ENCODE peak calls at places on chromosomes 3 and 15, in five cellular contexts. E is nephron progenitor cell, I is WERI-Rb-1, K is cardiac muscle cell, P is lower lobe of right lung. W is an unnamed sample.

GRCh38 chr3:47578119-47578630 is 490 bp downstream of the CSPG5 start:
- DNase-seq in E (peak), I (peak), K (no peak), P (peak), W (no peak)

GRCh38 chr3:52193059-52193458 is 4.9 kb upstream of the ALAS1 start:
- DNase-seq in E (no peak), I (no peak), K (peak), P (no peak), W (no peak)

GRCh38 chr3:183392166-183393034 is 36.0 kb downstream of the MCF2L2 start:
- DNase-seq in E (no peak), I (no peak), K (no peak), P (no peak), W (no peak)

GRCh38 chr15:62783303-62783957 is 259.1 kb upstream of the TPM1 start:
- DNase-seq in E (no peak), I (no peak), K (peak), P (no peak), W (no peak)

GRCh38 chr3:161409069-161409468 is 37.8 kb upstream of the SPTSSB start:
- DNase-seq in E (peak), I (no peak), K (peak), P (no peak), W (no peak)

GRCh38 chr3:61903931-61904657 is 342.7 kb downstream of the PTPRG start:
- DNase-seq in E (peak), I (no peak), K (peak), P (no peak), W (peak)

GRCh38 chr3:154149286-154149685 is 28.1 kb downstream of the ARHGEF26 start:
- DNase-seq in E (no peak), I (no peak), K (no peak), P (no peak), W (no peak)

GRCh38 chr3:36804295-36805055 is 40.1 kb upstream of the DCLK3 start:
- DNase-seq in E (peak), I (peak), K (no peak), P (no peak), W (no peak)

GRCh38 chr3:106425021-106425420 is 556.2 kb upstream of the CBLB start:
- DNase-seq in E (no peak), I (no peak), K (peak), P (no peak), W (no peak)

GRCh38 chr3:101119535-101119934 is 126.3 kb upstream of the ABI3BP start:
- DNase-seq in E (no peak), I (no peak), K (peak), P (no peak), W (no peak)

GRCh38 chr3:192917258-192917507 is 473 bp downstream of the MB21D2 start:
- DNase-seq in E (no peak), I (no peak), K (no peak), P (no peak), W (no peak)

GRCh38 chr3:66816110-66816761 is 181.9 kb upstream of the KBTBD8 start:
- DNase-seq in E (peak), I (no peak), K (peak), P (no peak), W (no peak)

GRCh38 chr3:45640724-45641361 is 46.3 kb downstream of the LIMD1 start:
- DNase-seq in E (no peak), I (no peak), K (no peak), P (no peak), W (no peak)

GRCh38 chr3:38348903-38349302 is 2.3 kb downstream of the XYLB start:
- DNase-seq in E (no peak), I (no peak), K (peak), P (no peak), W (peak)

GRCh38 chr3:132368962-132369361 is 48.3 kb upstream of the DNAJC13 start:
- DNase-seq in E (no peak), I (no peak), K (no peak), P (no peak), W (no peak)

GRCh38 chr3:53806182-53807116 is 39.8 kb downstream of the CHDH start:
- DNase-seq in E (no peak), I (no peak), K (peak), P (no peak), W (peak)

GRCh38 chr15:83697716-83698115 is 43.8 kb downstream of the ADAMTSL3 start:
- DNase-seq in E (no peak), I (no peak), K (no peak), P (no peak), W (no peak)

GRCh38 chr15:60905587-60905986 is 323.5 kb downstream of the RORA start:
- DNase-seq in E (no peak), I (peak), K (no peak), P (no peak), W (no peak)

GRCh38 chr15:78396976-78397375 is 41.0 kb upstream of the IREB2 start:
- DNase-seq in E (no peak), I (no peak), K (peak), P (peak), W (no peak)

DNA sequence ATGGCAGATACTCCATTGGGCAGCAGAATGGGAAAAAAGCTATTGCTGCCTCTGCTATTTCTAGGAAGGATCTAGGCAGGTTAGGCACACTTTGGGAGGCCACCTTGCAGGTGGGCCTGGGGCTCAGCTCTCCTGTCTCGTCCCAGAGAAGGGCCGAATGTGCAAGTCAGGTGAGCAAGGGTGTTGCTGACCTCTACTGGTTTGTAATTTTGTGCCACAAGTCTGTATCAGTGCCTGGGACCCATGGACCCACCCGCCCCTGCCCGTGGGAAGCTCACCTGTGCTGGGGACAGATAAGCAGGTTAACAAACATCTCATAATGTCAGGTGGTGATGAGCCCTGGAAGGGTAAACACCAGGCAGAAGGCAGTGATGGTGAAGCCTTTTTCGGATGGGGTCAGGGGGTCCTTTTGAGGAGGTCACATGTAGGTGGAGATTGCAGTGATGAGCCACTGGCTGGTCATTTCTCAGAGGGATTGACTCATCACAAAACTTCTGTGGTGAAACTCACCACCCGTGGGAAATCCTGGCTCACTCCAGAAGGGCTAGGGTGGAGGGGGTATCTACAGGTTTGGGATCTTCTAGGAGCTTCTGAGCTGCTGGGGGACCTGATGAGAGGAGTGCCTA is 161.3 kb downstream of the KLF13 start:
- DNase-seq in E (no peak), I (no peak), K (peak), P (no peak), W (no peak)
- TF ChIP-seq CTCF in E (no peak), I (peak), K (no peak), P (no peak), W (no peak)

DNA sequence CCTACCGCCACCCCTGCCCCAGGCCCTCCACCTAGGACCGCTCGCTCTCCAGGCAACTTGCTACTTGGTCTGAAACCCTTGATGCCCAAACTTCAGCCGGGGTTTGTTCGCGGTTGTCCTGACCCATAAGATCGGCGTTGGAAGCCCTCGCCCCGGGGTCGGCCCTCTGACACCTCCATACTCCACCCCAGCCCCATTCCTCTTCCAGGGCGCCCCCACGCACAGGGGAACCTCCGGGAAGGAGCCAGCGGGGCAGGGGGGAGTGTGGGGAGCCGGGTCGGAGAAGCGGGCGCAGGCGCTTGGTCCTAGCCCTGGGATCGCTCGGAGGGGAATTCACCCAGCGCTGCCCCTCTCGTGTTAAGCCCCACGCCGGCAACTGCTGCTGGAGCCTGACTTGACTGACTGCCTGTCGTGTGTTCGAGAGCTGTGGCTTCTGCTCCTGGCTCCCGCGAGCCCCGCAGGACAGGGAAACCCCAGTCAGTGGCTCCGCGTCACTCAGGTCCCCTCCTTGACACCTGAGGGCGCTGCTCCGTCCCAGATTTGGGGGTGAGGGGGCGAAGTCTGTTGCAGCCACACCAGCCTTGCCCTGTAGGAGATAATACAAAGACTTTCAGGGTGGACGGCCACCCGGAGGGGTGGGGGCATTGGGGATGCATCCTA is 675 bp downstream of the RYR3 start:
- DNase-seq in E (peak), I (peak), K (no peak), P (no peak), W (no peak)
- TF ChIP-seq CTCF in E (no peak), I (peak), K (no peak), P (no peak), W (no peak)

DNA sequence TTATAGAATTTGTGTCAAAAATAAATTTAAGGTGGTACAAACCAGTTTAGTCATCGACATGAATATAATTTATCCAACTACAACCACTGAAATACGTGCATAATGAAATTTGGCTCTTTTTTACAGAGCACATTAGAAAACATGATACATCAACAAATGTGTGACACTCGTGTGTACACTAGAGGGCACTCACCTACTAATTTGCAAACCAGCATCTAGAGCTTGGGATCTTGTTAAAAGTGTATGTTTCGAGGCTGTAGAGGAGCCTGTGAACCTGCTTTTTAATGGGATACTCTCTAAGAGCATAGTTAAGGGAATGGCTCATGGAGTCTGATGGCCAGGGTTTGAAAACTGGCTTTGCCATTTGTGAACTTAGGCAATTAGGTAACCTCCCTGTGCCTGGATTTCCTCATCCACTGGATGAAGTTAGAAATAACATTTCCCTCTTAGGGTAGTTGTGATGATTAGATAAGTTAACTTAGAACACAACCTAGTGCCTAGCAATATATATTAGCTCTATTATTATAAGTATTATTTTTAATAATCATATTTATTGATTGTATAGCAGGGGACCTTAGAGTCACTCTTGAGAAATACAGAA is 8.8 kb upstream of the CPOX start:
- DNase-seq in E (peak), I (peak), K (peak), P (no peak), W (peak)
- TF ChIP-seq CTCF in E (peak), I (peak), K (peak), P (peak), W (peak)

DNA sequence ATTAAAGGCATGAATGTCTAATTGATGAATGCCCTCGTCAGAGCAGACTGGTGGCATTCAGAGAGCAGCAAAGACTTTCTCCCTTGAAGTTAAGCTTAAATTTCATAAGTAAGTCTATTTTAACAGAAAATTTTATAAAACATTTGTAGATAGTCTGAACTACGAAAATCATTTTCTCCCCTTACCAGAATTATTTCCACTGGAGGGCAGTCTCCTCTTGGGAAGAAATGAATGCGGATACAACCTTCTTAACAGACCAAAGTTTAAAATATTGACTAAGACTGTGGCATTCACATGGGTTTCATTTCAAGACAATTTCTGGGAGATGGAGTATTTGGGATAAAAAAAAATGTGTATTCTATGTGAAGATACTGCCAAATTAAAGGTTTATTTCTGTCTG is 669.0 kb downstream of the FHIT start:
- DNase-seq in E (no peak), I (no peak), K (peak), P (no peak), W (no peak)
- TF ChIP-seq CTCF in E (no peak), I (no peak), K (no peak), P (peak), W (peak)

GRCh38 chr3:33732394-33732793 is 14.3 kb upstream of the CLASP2 start:
- DNase-seq in E (peak), I (no peak), K (no peak), P (no peak), W (no peak)
- TF ChIP-seq CTCF in E (no peak), I (peak), K (peak), P (peak), W (peak)

GRCh38 chr3:116337229-116337628 is 108.1 kb downstream of the LSAMP start:
- DNase-seq in E (no peak), I (no peak), K (no peak), P (no peak), W (no peak)
- TF ChIP-seq CTCF in E (no peak), I (peak), K (peak), P (no peak), W (peak)

GRCh38 chr15:99454941-99455795 is 110.6 kb upstream of the MEF2A start:
- DNase-seq in E (no peak), I (peak), K (peak), P (peak), W (peak)
- TF ChIP-seq CTCF in E (no peak), I (no peak), K (no peak), P (peak), W (no peak)

GRCh38 chr3:14926592-14926991 is 20.8 kb upstream of the NR2C2 start:
- DNase-seq in E (no peak), I (no peak), K (no peak), P (no peak), W (no peak)

GRCh38 chr3:14927308-14927707 is 20.1 kb upstream of the NR2C2 start:
- DNase-seq in E (no peak), I (no peak), K (no peak), P (no peak), W (no peak)

GRCh38 chr3:14922863-14923262 is 24.5 kb upstream of the NR2C2 start:
- DNase-seq in E (no peak), I (no peak), K (no peak), P (no peak), W (no peak)

GRCh38 chr3:14923476-14923875 is 23.9 kb upstream of the NR2C2 start:
- DNase-seq in E (no peak), I (no peak), K (no peak), P (no peak), W (no peak)

GRCh38 chr3:14925729-14926591 is 21.4 kb upstream of the NR2C2 start:
- DNase-seq in E (peak), I (peak), K (peak), P (no peak), W (no peak)
- TF ChIP-seq CTCF in E (peak), I (peak), K (peak), P (peak), W (peak)

GRCh38 chr3:124345845-124346244 is 353.9 kb upstream of the ROPN1 start:
- DNase-seq in E (no peak), I (no peak), K (no peak), P (no peak), W (no peak)

GRCh38 chr3:124351430-124352142 is 359.7 kb upstream of the ROPN1 start:
- DNase-seq in E (peak), I (peak), K (peak), P (no peak), W (peak)

GRCh38 chr3:124346487-124346886 is 354.6 kb upstream of the ROPN1 start:
- DNase-seq in E (no peak), I (no peak), K (no peak), P (no peak), W (no peak)

GRCh38 chr3:124352143-124352528 is 360.2 kb upstream of the ROPN1 start:
- DNase-seq in E (no peak), I (no peak), K (no peak), P (no peak), W (no peak)

DNA sequence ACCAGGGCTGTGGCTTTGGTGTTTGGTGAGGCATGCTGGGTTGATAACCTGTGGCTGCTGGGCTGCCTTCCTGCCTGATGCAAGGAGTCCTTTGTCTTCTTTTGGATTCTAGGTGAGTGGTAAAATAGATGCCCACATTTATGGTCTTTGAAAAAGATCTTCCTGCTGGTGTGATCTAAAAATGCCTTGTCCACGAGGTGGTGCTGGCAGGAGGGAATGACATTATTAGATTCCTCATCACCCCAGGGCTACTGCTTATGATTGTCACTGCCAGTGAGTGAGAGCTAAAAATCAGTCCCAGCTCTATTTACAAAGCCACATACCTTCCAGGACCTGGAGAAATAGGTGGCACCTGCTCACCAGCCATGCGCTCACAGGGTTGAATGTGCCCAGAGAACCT is 355.5 kb upstream of the ROPN1 start:
- DNase-seq in E (no peak), I (no peak), K (no peak), P (no peak), W (no peak)
- TF ChIP-seq CTCF in E (no peak), I (no peak), K (no peak), P (no peak), W (no peak)

W was measured in retinal pigment epithelial cell.